ENCODE peak calls at places on chromosomes 4 and X, in four cellular contexts. K, U, Z and N are unnamed samples.

GRCh38 chrX:39752820-39753219 is 344.9 kb downstream of the BCOR start:
- DNase-seq in K (no peak), U (no peak), Z (no peak), N (no peak)

GRCh38 chr4:128565565-128566186 is 243.8 kb upstream of the JADE1 start:
- DNase-seq in K (no peak), U (peak; percentile 25), Z (no peak), N (no peak)

GRCh38 chrX:20382518-20383291 is 116.0 kb upstream of the RPS6KA3 start:
- DNase-seq in K (no peak), U (no peak), Z (no peak), N (no peak)

GRCh38 chr4:98754736-98755135 is 96.3 kb upstream of the TSPAN5 start:
- DNase-seq in K (no peak), U (no peak), Z (no peak), N (no peak)

GRCh38 chr4:1244081-1244977 is 4.6 kb downstream of the CTBP1 start:
- DNase-seq in K (peak; percentile 64), U (peak; percentile 9), Z (no peak), N (peak; percentile 83)

GRCh38 chr4:161936625-161937133 is 227.1 kb downstream of the FSTL5 start:
- DNase-seq in K (no peak), U (no peak), Z (no peak), N (no peak)

GRCh38 chrX:130170752-130171445 is 863 bp upstream of the RAB33A start:
- DNase-seq in K (peak; percentile 75), U (peak; percentile 48), Z (peak; percentile 34), N (no peak)

GRCh38 chrX:17842769-17843525 is 18.2 kb downstream of the RAI2 start:
- DNase-seq in K (no peak), U (no peak), Z (no peak), N (no peak)

GRCh38 chr4:184310881-184311709 is 93.4 kb upstream of the ENPP6 start:
- DNase-seq in K (no peak), U (no peak), Z (no peak), N (no peak)

GRCh38 chrX:18424482-18425198 is 768 bp upstream of the CDKL5 start:
- DNase-seq in K (peak; percentile 68), U (peak; percentile 16), Z (peak; percentile 6), N (no peak)

GRCh38 chrX:23373129-23373804 is 38.6 kb downstream of the PTCHD1 start:
- DNase-seq in K (no peak), U (peak; percentile 33), Z (no peak), N (no peak)

GRCh38 chrX:63513825-63514574 is 162.9 kb upstream of the SPIN4 start:
- DNase-seq in K (no peak), U (peak; percentile 18), Z (no peak), N (no peak)

GRCh38 chr4:36399762-36400353 is 118.4 kb downstream of the DTHD1 start:
- DNase-seq in K (no peak), U (no peak), Z (peak; percentile 22), N (no peak)

GRCh38 chrX:12007881-12008280 is 130.4 kb upstream of the FRMPD4 start:
- DNase-seq in K (no peak), U (peak; percentile 47), Z (no peak), N (no peak)

GRCh38 chr4:17385403-17385802 is 126.5 kb downstream of the QDPR start:
- DNase-seq in K (no peak), U (peak; percentile 68), Z (no peak), N (no peak)

GRCh38 chr4:106914223-106914622 is 121.9 kb downstream of the DKK2 start:
- DNase-seq in K (no peak), U (no peak), Z (no peak), N (no peak)

GRCh38 chrX:37347420-37347819 is 1.7 kb upstream of the PRRG1 start:
- DNase-seq in K (no peak), U (peak; percentile 12), Z (no peak), N (no peak)

GRCh38 chr4:184684491-184685189 is 35.1 kb downstream of the PRIMPOL start:
- DNase-seq in K (no peak), U (no peak), Z (no peak), N (no peak)

GRCh38 chr4:167775374-167775773 is 317.0 kb upstream of the ANXA10 start:
- DNase-seq in K (no peak), U (no peak), Z (no peak), N (no peak)

GRCh38 chrX:13538414-13538813 is 31.0 kb upstream of the EGFL6 start:
- DNase-seq in K (no peak), U (no peak), Z (no peak), N (no peak)

GRCh38 chr4:7945709-7946380 is 6.2 kb upstream of the AFAP1 start:
- DNase-seq in K (no peak), U (no peak), Z (no peak), N (no peak)

GRCh38 chrX:141989134-141989533 is 85.4 kb downstream of the MAGEC1 start:
- DNase-seq in K (no peak), U (no peak), Z (no peak), N (no peak)

GRCh38 chrX:2967998-2968909 is 38.1 kb upstream of the ARSH start:
- DNase-seq in K (no peak), U (no peak), Z (no peak), N (no peak)

GRCh38 chr4:11149612-11150259 is 279.0 kb downstream of the HS3ST1 start:
- DNase-seq in K (no peak), U (no peak), Z (no peak), N (no peak)

GRCh38 chrX:134480061-134480460 is 20.1 kb downstream of the HPRT1 start:
- DNase-seq in K (no peak), U (no peak), Z (no peak), N (no peak)

GRCh38 chr4:143084566-143084965 is 100.2 kb upstream of the USP38 start:
- DNase-seq in K (no peak), U (no peak), Z (no peak), N (no peak)

GRCh38 chrX:54193085-54193484 is 10.0 kb upstream of the FAM120C start:
- DNase-seq in K (no peak), U (no peak), Z (no peak), N (no peak)

GRCh38 chr4:40719008-40719623 is 30.6 kb upstream of the NSUN7 start:
- DNase-seq in K (no peak), U (peak; percentile 31), Z (no peak), N (no peak)

GRCh38 chr4:112214397-112215264 is 17.0 kb upstream of the AP1AR start:
- DNase-seq in K (no peak), U (peak; percentile 26), Z (no peak), N (no peak)

GRCh38 chrX:7925867-7926472 is 1.2 kb downstream of the PNPLA4 start:
- DNase-seq in K (no peak), U (peak; percentile 70), Z (peak; percentile 23), N (no peak)

GRCh38 chr4:102174800-102175199 is 170.5 kb downstream of the SLC39A8 start:
- DNase-seq in K (no peak), U (peak; percentile 14), Z (no peak), N (no peak)

GRCh38 chr4:2733001-2733843 is 22.9 kb downstream of the TNIP2 start:
- DNase-seq in K (no peak), U (peak; percentile 5), Z (no peak), N (peak; percentile 81)

GRCh38 chr4:178205826-178206225 is 763.6 kb upstream of the AGA start:
- DNase-seq in K (no peak), U (no peak), Z (no peak), N (no peak)

GRCh38 chr4:6331018-6331417 is 61.4 kb downstream of the WFS1 start:
- DNase-seq in K (no peak), U (peak; percentile 37), Z (no peak), N (no peak)